ENCODE peak calls at places on chromosomes 6 and 20, in four cellular contexts. E is GM23338, U is Panc1, N is A549. L is an unnamed sample.

GRCh38 chr6:166194885-166195860 is 27.5 kb upstream of the TBXT start:
- DNase-seq in E (no peak), U (no peak), N (no peak), L (no peak)

GRCh38 chr20:38222231-38222922 is 38.2 kb downstream of the KIAA1755 start:
- DNase-seq in E (peak; percentile 89), U (no peak), N (peak; percentile 67), L (no peak)

GRCh38 chr6:79810153-79810806 is 137.1 kb downstream of the ELOVL4 start:
- DNase-seq in E (peak; percentile 27), U (no peak), N (no peak), L (no peak)

GRCh38 chr20:5835234-5835845 is 85.1 kb downstream of the SHLD1 start:
- DNase-seq in E (no peak), U (no peak), N (peak; percentile 54), L (no peak)

GRCh38 chr6:164086326-164086887 is 671.9 kb downstream of the QKI start:
- DNase-seq in E (no peak), U (no peak), N (no peak), L (no peak)

GRCh38 chr6:137798846-137799245 is 68.2 kb upstream of the TNFAIP3 start:
- DNase-seq in E (no peak), U (no peak), N (no peak), L (no peak)

GRCh38 chr20:4601630-4602296 is 119.9 kb upstream of the PRND start:
- DNase-seq in E (no peak), U (no peak), N (no peak), L (no peak)

GRCh38 chr6:95099410-95099809 is 477.9 kb upstream of the MANEA start:
- DNase-seq in E (no peak), U (no peak), N (no peak), L (no peak)

GRCh38 chr20:6055161-6055783 is 1.4 kb upstream of the LRRN4 start:
- DNase-seq in E (no peak), U (no peak), N (no peak), L (no peak)

GRCh38 chr6:112956696-112957525 is 609.8 kb downstream of the RFPL4B start:
- DNase-seq in E (no peak), U (no peak), N (no peak), L (no peak)

GRCh38 chr6:143544019-143544681 is 32.6 kb upstream of the FUCA2 start:
- DNase-seq in E (peak; percentile 28), U (no peak), N (no peak), L (no peak)

GRCh38 chr6:170057961-170058877 is 232.7 kb downstream of the DLL1 start:
- DNase-seq in E (no peak), U (no peak), N (no peak), L (no peak)

GRCh38 chr6:35258858-35259193 is 709 bp upstream of the ZNF76 start:
- DNase-seq in E (peak; percentile 67), U (no peak), N (no peak), L (no peak)

GRCh38 chr6:111527367-111527766 is 44.3 kb upstream of the REV3L start:
- DNase-seq in E (no peak), U (no peak), N (no peak), L (no peak)

GRCh38 chr6:145020114-145020513 is 715.2 kb downstream of the EPM2A start:
- DNase-seq in E (no peak), U (no peak), N (no peak), L (no peak)

DNA sequence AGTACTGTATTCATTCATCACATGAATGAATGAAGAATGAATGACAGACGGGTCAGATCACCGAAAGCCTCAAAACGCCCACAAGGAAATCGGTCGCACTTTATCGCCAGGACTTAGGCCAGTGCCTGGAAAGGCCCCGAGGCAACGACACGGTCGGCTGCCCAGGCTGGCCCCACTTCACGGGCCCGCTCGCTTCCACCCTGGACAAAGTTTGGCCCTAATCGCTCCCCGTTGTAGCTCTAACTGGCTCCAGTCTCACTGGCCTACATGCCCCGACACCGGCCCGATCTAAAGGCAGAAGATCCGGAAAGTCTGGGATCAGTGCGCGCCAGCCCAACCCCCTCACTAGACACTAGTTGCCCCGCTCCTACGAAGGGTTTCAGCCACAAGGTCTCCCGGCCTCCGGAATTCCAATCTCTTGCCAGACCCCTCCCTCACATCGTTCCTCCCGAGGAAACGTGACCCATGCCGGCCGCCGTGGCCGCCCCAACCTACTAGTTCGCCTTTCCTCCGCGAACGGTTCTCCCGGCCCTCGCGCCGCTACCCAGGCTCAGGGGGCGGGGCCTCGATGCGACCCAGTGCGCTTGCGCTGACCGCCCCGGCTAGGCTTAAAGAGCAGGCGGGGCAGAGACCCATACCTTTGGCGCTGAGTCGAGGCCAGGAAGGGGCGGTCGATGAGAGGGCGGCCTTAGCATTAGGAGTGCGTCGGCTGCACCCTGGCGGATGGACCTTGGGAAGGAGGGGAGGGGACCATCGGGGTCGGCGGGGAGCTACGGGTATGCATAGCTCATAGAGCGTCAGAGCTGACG is at the start of the genes GSS and MYH7B:
- DNase-seq in E (peak; percentile 99), U (peak; percentile 73), N (peak; percentile 97), L (peak; percentile 93)
- TF ChIP-seq REST in E (no peak), U (no peak), N (no peak), L (peak; percentile 75)

DNA sequence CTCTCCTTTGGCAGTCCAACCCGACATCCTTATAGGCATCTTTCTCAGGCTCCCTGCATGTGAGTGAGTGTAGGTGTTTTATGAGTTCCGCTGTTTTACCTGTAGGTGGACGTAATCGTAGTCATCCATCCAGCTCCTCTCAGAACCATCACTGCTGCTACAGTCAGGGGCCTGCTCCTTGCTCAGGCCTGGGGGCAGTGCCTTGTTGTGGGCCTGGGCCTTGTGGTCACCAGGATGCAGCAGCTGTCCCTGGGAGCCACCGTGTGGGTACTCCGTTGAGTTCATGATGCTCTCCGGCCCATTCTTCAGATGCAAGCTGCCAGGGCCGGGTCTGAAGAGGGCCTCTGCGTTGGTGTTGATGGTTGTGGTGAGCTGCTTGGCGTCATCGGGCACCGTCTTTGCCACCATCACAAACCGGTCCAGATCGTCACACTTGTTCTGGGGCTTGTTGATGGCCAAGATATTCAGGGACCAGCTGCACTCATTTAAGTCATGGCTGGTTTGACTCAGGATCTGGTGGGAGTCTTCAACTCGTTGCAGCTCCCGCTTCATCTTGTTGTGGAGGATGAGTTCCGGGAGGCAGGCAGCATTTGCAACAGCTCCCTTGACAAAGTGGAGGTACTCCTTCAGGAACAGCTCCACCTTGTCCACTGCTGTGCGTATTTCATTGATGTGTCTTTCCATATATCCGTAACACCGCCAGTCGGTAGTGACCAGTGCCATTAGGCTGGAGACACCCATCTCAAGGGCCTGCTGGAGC is 42.4 kb downstream of the NEDD9 start:
- DNase-seq in E (no peak), U (no peak), N (no peak), L (no peak)
- TF ChIP-seq CTCF in E (no peak), U (no peak), N (no peak), L (no peak)

GRCh38 chr20:62820962-62821725 is 4.3 kb downstream of the COL9A3 start:
- DNase-seq in E (no peak), U (no peak), N (no peak), L (no peak)

GRCh38 chr20:62822239-62822787 is 5.5 kb downstream of the COL9A3 start:
- DNase-seq in E (peak; percentile 52), U (no peak), N (no peak), L (no peak)

GRCh38 chr20:62820208-62820961 is 3.5 kb downstream of the COL9A3 start:
- DNase-seq in E (no peak), U (no peak), N (no peak), L (no peak)

GRCh38 chr20:62822788-62823651 is 6.2 kb downstream of the COL9A3 start:
- DNase-seq in E (peak; percentile 74), U (peak; percentile 55), N (peak; percentile 88), L (peak; percentile 84)

DNA sequence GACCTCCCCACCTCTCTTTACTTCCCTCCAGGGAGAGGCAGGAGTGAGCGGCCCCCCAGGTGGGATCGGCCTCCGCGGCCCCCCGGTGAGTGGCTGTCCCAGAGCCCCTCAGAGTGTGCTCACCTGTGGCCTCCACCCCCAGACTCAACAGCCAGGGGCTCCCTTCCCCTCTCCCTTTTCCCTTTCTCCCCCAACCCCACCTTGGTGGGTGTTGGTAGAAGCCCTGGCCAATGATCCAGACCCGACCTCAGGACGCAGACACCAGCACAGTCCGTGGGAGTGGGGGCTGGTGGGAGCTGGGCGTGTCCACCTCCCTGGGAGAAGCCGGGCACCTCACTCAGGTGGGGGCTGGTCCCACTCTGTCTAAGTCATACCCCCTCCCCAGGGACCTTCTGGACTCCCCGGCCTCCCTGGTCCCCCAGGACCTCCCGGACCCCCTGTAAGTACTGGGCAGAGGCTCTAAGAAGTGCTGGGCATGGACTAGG is 4.9 kb downstream of the COL9A3 start:
- DNase-seq in E (no peak), U (no peak), N (no peak), L (no peak)
- TF ChIP-seq REST in E (no peak), U (no peak), N (no peak), L (no peak)

GRCh38 chr20:45685896-45686295 is 15.9 kb upstream of the WFDC11 start:
- DNase-seq in E (peak; percentile 68), U (no peak), N (peak; percentile 25), L (no peak)
- TF ChIP-seq CTCF in E (peak; percentile 56), U (peak; percentile 23), N (no peak), L (peak; percentile 2)

DNA sequence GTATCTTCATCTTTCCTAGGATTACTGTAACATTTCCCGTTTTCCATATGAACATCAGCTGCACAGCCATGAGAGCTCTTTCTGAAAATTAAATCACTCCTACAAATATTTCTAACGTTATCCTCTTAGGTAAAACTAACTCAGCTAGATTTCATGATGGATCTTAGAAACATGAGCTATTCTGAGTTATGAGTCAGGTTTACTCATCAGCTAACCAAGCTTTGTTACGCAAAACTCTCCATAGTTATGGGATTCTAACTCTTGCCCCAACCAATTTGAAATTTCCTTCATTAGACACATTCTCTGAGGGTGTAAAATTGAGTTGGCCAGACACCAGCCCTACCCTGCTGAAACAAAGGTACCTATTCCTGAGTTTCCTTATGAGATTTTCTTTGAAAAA is 14.0 kb downstream of the DEFB110 start:
- DNase-seq in E (no peak), U (peak; percentile 27), N (no peak), L (no peak)
- TF ChIP-seq REST in E (no peak), U (no peak), N (no peak), L (no peak)

GRCh38 chr6:109783245-109783990 is 92.3 kb downstream of the FIG4 start:
- DNase-seq in E (peak; percentile 90), U (no peak), N (no peak), L (no peak)
- TF ChIP-seq CTCF in E (peak; percentile 85), U (peak; percentile 56), N (no peak), L (no peak)

L was measured in HL-60.